ENCODE peak calls at places on chromosomes 13 and 19, in ten cellular contexts. G is NB4; Y is AG10803; E is heart right ventricle; B is EL; W is stimulated activated CD8-positive, alpha-beta memory T cell treated with anti-CD3 and anti-CD28 coated beads, Interleukin-12 subunit alpha, Interleukin-12 subunit beta, amount 100 ng/mL, for 4 hours; X is IMR-90; K is head of caudate nucleus; Z is GM03348; D is fibroblast of lung. J is an unnamed sample.

GRCh38 chr19:4049432-4049831 is 17.3 kb downstream of the ZBTB7A start:
- DNase-seq in G (no peak), D (no peak), K (no peak), B (no peak), Z (no peak), X (no peak), W (no peak), Y (no peak), E (peak; percentile 68), J (no peak)

GRCh38 chr13:39892731-39893293 is 237.3 kb downstream of the COG6 start:
- DNase-seq in B (no peak), W (no peak), X (no peak), Y (peak; percentile 54), K (no peak), D (no peak), G (no peak), Z (peak; percentile 35), E (peak; percentile 21), J (no peak)

GRCh38 chr19:39032164-39032918 is at the start of gene FBXO27:
- DNase-seq in Y (no peak), E (peak; percentile 30), B (peak; percentile 6), W (no peak), D (no peak), Z (peak; percentile 51), G (peak; percentile 8), K (peak; percentile 71), X (no peak), J (peak; percentile 61)

GRCh38 chr13:52127783-52128702 is 830 bp downstream of the NEK5 start:
- DNase-seq in Z (peak; percentile 83), W (peak; percentile 9), G (peak; percentile 81), X (peak; percentile 53), Y (peak; percentile 47), K (peak; percentile 67), D (peak; percentile 67), E (peak; percentile 16), B (peak; percentile 62), J (peak; percentile 73)

GRCh38 chr19:10292206-10292788 is 2.5 kb downstream of the ICAM5 start:
- DNase-seq in D (peak; percentile 59), X (peak; percentile 78), E (peak; percentile 85), Z (peak; percentile 91), W (no peak), K (peak; percentile 53), B (peak; percentile 81), Y (peak; percentile 70), G (peak; percentile 79), J (peak; percentile 14)

GRCh38 chr19:36686365-36687213 is 823 bp upstream of the ZNF567 start:
- DNase-seq in G (no peak), K (peak; percentile 34), W (no peak), B (peak; percentile 2), Y (no peak), Z (peak; percentile 15), D (peak; percentile 12), X (peak; percentile 5), E (peak; percentile 26), J (no peak)

GRCh38 chr19:31350033-31350692 is 927 bp upstream of the TSHZ3 start:
- DNase-seq in B (peak; percentile 38), E (peak; percentile 44), W (no peak), K (no peak), D (peak; percentile 35), G (no peak), X (no peak), Y (peak; percentile 26), Z (peak; percentile 84), J (peak; percentile 36)

GRCh38 chr19:18062043-18062442 is 24.7 kb downstream of the IL12RB1 start:
- DNase-seq in K (no peak), Z (no peak), Y (no peak), D (no peak), X (no peak), E (no peak), B (no peak), W (no peak), G (no peak), J (no peak)

GRCh38 chr13:74346960-74347359 is 212.8 kb upstream of the KLF12 start:
- DNase-seq in D (no peak), Y (no peak), X (no peak), K (no peak), Z (no peak), B (no peak), E (no peak), G (no peak), W (no peak), J (no peak)

GRCh38 chr13:31134055-31134711 is 27.5 kb downstream of the HSPH1 start:
- DNase-seq in G (no peak), D (no peak), Z (no peak), B (no peak), W (no peak), K (no peak), X (no peak), E (no peak), Y (no peak), J (no peak)

GRCh38 chr13:73015799-73016198 is 43.0 kb upstream of the KLF5 start:
- DNase-seq in K (no peak), G (no peak), X (no peak), Z (no peak), Y (no peak), E (no peak), B (no peak), D (no peak), W (no peak), J (no peak)

GRCh38 chr13:39405596-39405995 is 197.4 kb downstream of the LHFPL6 start:
- DNase-seq in Z (no peak), G (no peak), Y (no peak), W (no peak), D (no peak), E (no peak), K (no peak), X (no peak), B (no peak), J (no peak)

GRCh38 chr13:80379245-80379644 is 38.3 kb upstream of the SPRY2 start:
- DNase-seq in W (no peak), D (peak; percentile 48), B (peak; percentile 78), Y (peak; percentile 43), Z (peak; percentile 24), X (peak; percentile 43), E (no peak), K (no peak), G (no peak), J (peak; percentile 92)

GRCh38 chr19:6233051-6233826 is 46.5 kb downstream of the MLLT1 start:
- DNase-seq in K (no peak), Z (peak; percentile 61), B (peak; percentile 56), W (no peak), X (peak; percentile 43), Y (peak; percentile 74), E (peak; percentile 81), D (peak; percentile 27), G (peak; percentile 42), J (no peak)

GRCh38 chr13:64234255-64234654 is 2818.6 kb upstream of the PCDH20 start:
- DNase-seq in Z (peak; percentile 23), W (no peak), Y (peak; percentile 63), B (peak; percentile 84), E (no peak), D (peak; percentile 45), K (no peak), X (peak; percentile 65), G (no peak), J (no peak)

GRCh38 chr13:111904166-111904565 is 162.8 kb upstream of the SOX1 start:
- DNase-seq in E (no peak), X (no peak), D (no peak), G (no peak), K (no peak), B (no peak), W (no peak), Y (no peak), Z (no peak), J (no peak)

GRCh38 chr13:99655351-99656091 is 154.2 kb downstream of the TM9SF2 start:
- DNase-seq in D (no peak), W (peak; percentile 4), Z (peak; percentile 20), G (peak; percentile 8), X (peak; percentile 24), Y (peak; percentile 31), B (peak; percentile 49), E (no peak), K (no peak), J (peak; percentile 96)

GRCh38 chr13:46492946-46493345 is 60.0 kb upstream of the LRCH1 start:
- DNase-seq in Z (peak; percentile 61), W (no peak), Y (peak; percentile 59), G (peak; percentile 63), E (no peak), K (peak; percentile 15), B (peak; percentile 51), D (peak; percentile 73), X (peak; percentile 48), J (peak; percentile 49)

GRCh38 chr19:44904426-44904994 is 1.1 kb upstream of the APOE start:
- DNase-seq in K (no peak), Y (no peak), X (no peak), D (no peak), G (peak; percentile 34), Z (no peak), B (no peak), E (no peak), W (no peak), J (no peak)

GRCh38 chr19:39193785-39194184 is 3.0 kb upstream of the NCCRP1 start:
- DNase-seq in Y (no peak), E (no peak), B (no peak), Z (no peak), K (no peak), G (no peak), D (no peak), X (no peak), W (no peak), J (no peak)

GRCh38 chr13:27295096-27295495 is 24.5 kb downstream of the RASL11A start:
- DNase-seq in W (no peak), X (no peak), Z (no peak), D (no peak), G (no peak), B (no peak), E (no peak), Y (no peak), K (peak; percentile 68), J (no peak)

GRCh38 chr19:5036733-5037681 is 68.1 kb downstream of the KDM4B start:
- DNase-seq in D (peak; percentile 47), G (no peak), E (peak; percentile 56), K (peak; percentile 70), X (peak; percentile 72), Z (peak; percentile 64), W (no peak), Y (peak; percentile 61), B (peak; percentile 86), J (no peak)

GRCh38 chr19:30812099-30812684 is 440.0 kb downstream of the ZNF536 start:
- DNase-seq in X (no peak), Z (no peak), K (no peak), D (no peak), B (no peak), G (no peak), Y (no peak), W (no peak), E (no peak), J (no peak)

GRCh38 chr19:34482380-34483250 is 1.1 kb downstream of the WTIP start:
- DNase-seq in E (peak; percentile 40), D (peak; percentile 39), W (no peak), Y (peak; percentile 40), B (peak; percentile 46), K (no peak), Z (peak; percentile 66), G (no peak), X (peak; percentile 37), J (peak; percentile 36)

GRCh38 chr19:14066139-14066538 is 4.3 kb upstream of the PALM3 start:
- DNase-seq in D (no peak), B (no peak), K (no peak), G (no peak), Y (no peak), W (no peak), E (no peak), X (no peak), Z (no peak), J (no peak)

GRCh38 chr19:6056801-6057650 is 53.3 kb downstream of the RFX2 start:
- DNase-seq in E (peak; percentile 60), B (peak; percentile 92), G (peak; percentile 89), K (peak; percentile 71), Y (peak; percentile 99), Z (peak; percentile 91), D (peak; percentile 92), X (peak; percentile 91), W (no peak), J (peak; percentile 78)

GRCh38 chr13:32150794-32151193 is 119.2 kb downstream of the FRY start:
- DNase-seq in G (no peak), K (no peak), B (no peak), E (peak; percentile 73), D (peak; percentile 93), X (peak; percentile 54), Y (peak; percentile 88), W (no peak), Z (peak; percentile 82), J (no peak)

GRCh38 chr19:1624458-1624857 is 19.2 kb upstream of the UQCR11 start:
- DNase-seq in G (peak; percentile 49), B (peak; percentile 27), Y (peak; percentile 39), W (no peak), E (peak; percentile 50), D (peak; percentile 57), Z (peak; percentile 60), K (peak; percentile 47), X (peak; percentile 37), J (peak; percentile 35)

J was measured in ACHN.